ENCODE peak calls at places on chromosomes 2 and 18, in five cellular contexts. Y, B, G, U and X are unnamed samples.

GRCh38 chr2:46305767-46306166 is 8.6 kb downstream of the EPAS1 start:
- DNase-seq in Y (no peak), B (no peak), G (no peak), U (no peak), X (no peak)

GRCh38 chr2:96142217-96143113 is 2.8 kb downstream of the DUSP2 start:
- DNase-seq in Y (no peak), G (peak; percentile 82), U (peak; percentile 8), B (no peak), X (peak; percentile 74)

GRCh38 chr2:1635826-1636225 is 108.5 kb downstream of the PXDN start:
- DNase-seq in U (no peak), Y (no peak), G (no peak), B (no peak), X (no peak)

GRCh38 chr2:200756618-200757321 is 54.9 kb upstream of the BZW1 start:
- DNase-seq in G (no peak), B (no peak), Y (peak; percentile 85), U (no peak), X (no peak)

GRCh38 chr2:178152033-178152432 is 39.8 kb downstream of the RBM45 start:
- DNase-seq in Y (no peak), G (no peak), B (no peak), U (peak; percentile 15), X (no peak)

GRCh38 chr2:66481100-66481549 is 46.2 kb downstream of the MEIS1 start:
- DNase-seq in Y (no peak), U (peak; percentile 34), B (no peak), G (no peak), X (no peak)

GRCh38 chr2:79910643-79911042 is 393.9 kb downstream of the LRRTM1 start:
- DNase-seq in Y (no peak), G (no peak), B (no peak), U (no peak), X (no peak)

GRCh38 chr2:57146951-57147350 is 899.7 kb upstream of the VRK2 start:
- DNase-seq in U (no peak), Y (no peak), B (no peak), G (no peak), X (no peak)

DNA sequence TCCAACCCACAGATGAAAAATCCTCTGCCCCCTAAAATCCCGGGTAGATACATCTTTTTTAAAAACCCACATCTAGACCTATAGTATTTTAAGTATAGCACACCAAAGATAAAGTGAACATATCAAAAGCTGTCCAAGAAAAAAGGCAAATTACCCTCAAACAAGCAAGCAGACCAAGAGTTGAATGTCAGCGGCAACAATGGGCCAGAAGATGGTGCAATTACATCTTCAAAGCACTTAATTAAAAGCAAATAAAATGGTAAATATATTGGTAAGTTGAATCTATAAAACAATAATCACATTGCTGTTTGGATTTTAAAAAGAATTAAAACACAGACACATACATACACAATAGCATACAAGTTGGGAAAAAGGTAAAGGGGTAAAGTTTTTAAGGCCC is 98.5 kb downstream of the MYOM1 start:
- DNase-seq in B (no peak), Y (no peak), U (no peak), G (no peak), X (no peak)
- TF ChIP-seq CTCF in B (no peak), Y (no peak), U (no peak), G (no peak), X (no peak)

GRCh38 chr2:223860809-223861738 is 23.7 kb upstream of the AP1S3 start:
- DNase-seq in U (peak; percentile 70), B (no peak), Y (peak; percentile 92), G (no peak), X (no peak)
- TF ChIP-seq CTCF in U (peak; percentile 22), B (no peak), Y (peak; percentile 60), G (no peak), X (no peak)

GRCh38 chr2:236855866-236856855 is 229.5 kb upstream of the COPS8 start:
- DNase-seq in B (no peak), U (no peak), G (no peak), Y (peak; percentile 10), X (no peak)

GRCh38 chr2:236858661-236859060 is 227.0 kb upstream of the COPS8 start:
- DNase-seq in U (no peak), Y (no peak), G (no peak), B (no peak), X (no peak)

GRCh38 chr2:236859896-236860295 is 225.8 kb upstream of the COPS8 start:
- DNase-seq in B (no peak), G (no peak), Y (no peak), U (no peak), X (no peak)

GRCh38 chr2:236856856-236857616 is 228.7 kb upstream of the COPS8 start:
- DNase-seq in Y (no peak), U (no peak), G (no peak), B (no peak), X (no peak)

DNA sequence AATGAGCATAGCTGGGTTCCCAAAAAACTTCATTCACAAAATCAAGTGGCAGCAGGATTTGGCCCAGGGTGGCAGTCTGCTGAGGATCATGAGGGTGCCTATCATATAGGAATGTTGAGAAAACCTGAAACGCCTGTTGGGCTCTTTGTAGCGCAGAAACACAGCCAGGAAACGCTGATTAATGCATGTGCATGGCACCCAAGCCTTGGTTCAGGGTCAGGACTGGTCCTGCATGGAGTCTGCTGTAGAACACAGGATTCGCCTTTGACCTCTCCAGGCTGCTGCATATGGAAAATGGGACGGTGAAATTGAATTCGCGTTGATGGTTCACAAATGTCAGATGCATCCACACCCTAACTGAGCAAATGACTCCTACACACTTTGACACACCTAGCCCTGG is 227.9 kb upstream of the COPS8 start:
- DNase-seq in B (no peak), G (no peak), Y (no peak), U (no peak), X (no peak)
- TF ChIP-seq CTCF in B (no peak), G (no peak), Y (no peak), U (no peak), X (no peak)

GRCh38 chr2:231382116-231382515 is 13.4 kb upstream of the B3GNT7 start:
- DNase-seq in Y (no peak), U (no peak), G (no peak), B (no peak), X (no peak)
- TF ChIP-seq CTCF in Y (no peak), U (no peak), G (no peak), B (no peak), X (no peak)

DNA sequence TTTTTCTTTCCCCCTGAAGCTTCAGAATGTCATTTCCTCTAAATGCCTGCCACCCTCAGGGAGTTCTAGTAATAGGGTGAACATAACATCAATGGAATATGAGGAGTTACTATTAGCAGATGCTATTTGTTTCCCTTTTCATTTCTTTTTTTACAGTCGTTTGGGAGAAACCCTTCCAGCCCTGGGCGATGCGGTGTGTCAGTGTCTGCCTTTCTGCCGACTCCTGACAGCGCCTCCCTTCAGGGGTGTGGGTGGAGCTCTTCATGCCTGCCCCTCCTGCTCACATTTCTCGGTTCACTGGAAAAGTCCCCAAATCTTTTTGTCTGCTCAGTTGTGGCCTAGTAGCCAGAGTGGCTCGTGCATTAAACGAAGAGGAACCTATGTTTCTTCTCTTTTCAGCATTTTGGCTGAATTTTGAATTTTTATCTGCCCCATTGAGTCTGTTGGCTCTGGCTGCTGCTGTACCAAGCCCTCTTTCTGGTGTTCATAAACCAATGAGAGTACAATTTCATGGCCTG is 72.3 kb downstream of the FMNL2 start:
- DNase-seq in G (no peak), Y (peak; percentile 24), U (peak; percentile 34), B (peak; percentile 24), X (peak; percentile 60)
- TF ChIP-seq CTCF in G (no peak), Y (no peak), U (no peak), B (no peak), X (no peak)

GRCh38 chr18:3456686-3457069 is 6.7 kb downstream of the TGIF1 start:
- DNase-seq in G (no peak), Y (peak; percentile 71), B (no peak), U (no peak), X (no peak)

GRCh38 chr18:3454365-3455089 is 4.6 kb downstream of the TGIF1 start:
- DNase-seq in B (peak; percentile 47), U (peak; percentile 62), Y (peak; percentile 69), G (peak; percentile 37), X (peak; percentile 42)

GRCh38 chr18:3455938-3456685 is 6.1 kb downstream of the TGIF1 start:
- DNase-seq in B (no peak), G (no peak), U (no peak), Y (peak; percentile 59), X (no peak)

GRCh38 chr18:3453540-3454364 is 3.8 kb downstream of the TGIF1 start:
- DNase-seq in Y (peak; percentile 57), B (peak; percentile 76), G (peak; percentile 28), U (peak; percentile 46), X (peak; percentile 18)

DNA sequence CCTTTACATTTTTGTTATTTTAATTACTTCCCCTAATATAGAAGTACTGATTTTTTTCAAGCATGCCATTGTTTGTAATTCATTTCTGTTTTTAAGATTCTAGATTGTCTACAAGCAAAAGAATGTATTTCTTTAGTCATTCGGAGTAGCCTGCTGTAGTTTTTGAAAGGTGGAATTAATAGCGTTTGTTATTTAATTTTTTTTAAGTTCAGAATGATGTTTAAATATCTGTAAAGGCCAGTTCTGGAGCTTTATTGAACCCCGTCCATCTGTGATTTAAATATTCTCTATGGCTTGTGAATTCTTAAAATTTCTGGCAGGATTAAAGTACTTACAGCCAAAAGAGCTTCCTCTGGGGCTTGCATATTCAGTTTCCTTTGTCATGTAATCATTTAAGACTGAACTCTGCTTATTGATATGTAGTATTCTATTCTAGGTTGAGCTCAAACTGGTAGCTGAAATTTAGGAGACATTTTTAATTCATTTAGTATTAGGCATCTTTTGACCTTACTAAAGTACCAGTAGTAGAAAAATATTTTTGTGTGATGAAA is 5.2 kb downstream of the TGIF1 start:
- DNase-seq in U (no peak), B (no peak), Y (no peak), G (no peak), X (no peak)
- TF ChIP-seq CTCF in U (no peak), B (no peak), Y (no peak), G (peak; percentile 42), X (no peak)

GRCh38 chr2:167264380-167264779 is 376.1 kb downstream of the XIRP2 start:
- DNase-seq in Y (no peak), U (peak; percentile 15), G (no peak), B (no peak), X (no peak)
- TF ChIP-seq CTCF in Y (no peak), U (peak; percentile 35), G (no peak), B (no peak), X (no peak)

GRCh38 chr18:66867653-66868052 is 263.8 kb upstream of the CDH19 start:
- DNase-seq in G (no peak), U (no peak), Y (no peak), B (no peak), X (no peak)

GRCh38 chr18:66874375-66874774 is 270.5 kb upstream of the CDH19 start:
- DNase-seq in U (no peak), B (no peak), Y (no peak), G (no peak), X (no peak)

GRCh38 chr18:66873899-66874298 is 270.0 kb upstream of the CDH19 start:
- DNase-seq in U (no peak), G (no peak), B (no peak), Y (peak; percentile 2), X (no peak)

GRCh38 chr18:66874812-66875474 is 271.1 kb upstream of the CDH19 start:
- DNase-seq in B (no peak), U (no peak), Y (no peak), G (no peak), X (no peak)

GRCh38 chr18:66872277-66872676 is 268.4 kb upstream of the CDH19 start:
- DNase-seq in B (no peak), G (no peak), Y (no peak), U (no peak), X (peak; percentile 12)
- TF ChIP-seq CTCF in B (no peak), G (no peak), Y (no peak), U (peak; percentile 17), X (peak; percentile 9)